ENCODE peak calls at places on chromosomes 13 and 19, in four cellular contexts. B is hypothalamus; E is nephron progenitor cell; C is stimulated activated CD8-positive, alpha-beta memory T cell treated with anti-CD3 and anti-CD28 coated beads, Interleukin-7, amount 100 ng/mL, for 24 hours. G is an unnamed sample.
A peak's percentile ranks its signal among the peaks of the same experiment; 100 is the strongest.

GRCh38 chr13:94272038-94272437 is 207.4 kb downstream of the DCT start:
- DNase-seq in B (no peak), E (no peak), C (no peak), G (no peak)

GRCh38 chr13:63873936-63874335 is 2458.3 kb upstream of the PCDH20 start:
- DNase-seq in B (no peak), E (no peak), C (no peak), G (no peak)

GRCh38 chr13:44575741-44576395 is at the start of gene TSC22D1:
- DNase-seq in B (peak; percentile 65), E (peak; percentile 57), C (peak; percentile 23), G (peak; percentile 25)

GRCh38 chr13:27794075-27794691 is 1.9 kb downstream of the GSX1 start:
- DNase-seq in B (no peak), E (peak; percentile 15), C (no peak), G (no peak)

GRCh38 chr13:38821753-38822551 is 135.1 kb downstream of the FREM2 start:
- DNase-seq in B (peak; percentile 68), E (no peak), C (no peak), G (no peak)

GRCh38 chr13:107209811-107210210 is 641.9 kb upstream of the ARGLU1 start:
- DNase-seq in B (no peak), E (no peak), C (no peak), G (no peak)

GRCh38 chr13:34152409-34152808 is 334.5 kb downstream of the RFC3 start:
- DNase-seq in B (no peak), E (no peak), C (no peak), G (no peak)

GRCh38 chr19:55536366-55536765 is 567 bp downstream of the SBK2 start:
- DNase-seq in B (no peak), E (no peak), C (no peak), G (no peak)

GRCh38 chr19:56094449-56094848 is 26.6 kb downstream of the ZNF787 start:
- DNase-seq in B (no peak), E (no peak), C (no peak), G (no peak)

GRCh38 chr13:24605923-24606372 is 74.3 kb upstream of the ATP12A start:
- DNase-seq in B (no peak), E (no peak), C (no peak), G (no peak)

GRCh38 chr19:41324921-41325639 is 15.1 kb downstream of the CCDC97 start:
- DNase-seq in B (peak; percentile 32), E (peak; percentile 73), C (no peak), G (peak; percentile 37)

GRCh38 chr13:100423375-100423774 is 165.2 kb downstream of the GGACT start:
- DNase-seq in B (no peak), E (no peak), C (no peak), G (no peak)

GRCh38 chr19:45784096-45784495 is 1.8 kb upstream of the DMPK start:
- DNase-seq in B (no peak), E (no peak), C (no peak), G (no peak)